ENCODE peak calls at places on chromosomes 13 and 19, in six cellular contexts. One of them, this sample, is unnamed.

GRCh38 chr19:371501-372160 is 27.0 kb upstream of the MIER2 start:
- DNase-seq in OCI-LY7: peak
- DNase-seq in PC-3: no peak
- DNase-seq in astrocyte: no peak
- DNase-seq in GM23248: peak
- DNase-seq in kidney: peak
- DNase-seq in this sample: peak

GRCh38 chr13:36088001-36088400 is 43.2 kb downstream of the DCLK1 start:
- DNase-seq in OCI-LY7: no peak
- DNase-seq in GM23248: no peak
- DNase-seq in astrocyte: no peak
- DNase-seq in PC-3: peak
- DNase-seq in kidney: no peak
- DNase-seq in this sample: no peak

GRCh38 chr13:102729560-102730275 is 34.9 kb upstream of the METTL21C start:
- DNase-seq in OCI-LY7: no peak
- DNase-seq in astrocyte: peak
- DNase-seq in PC-3: peak
- DNase-seq in kidney: no peak
- DNase-seq in GM23248: peak
- DNase-seq in this sample: no peak

GRCh38 chr19:58317481-58318072 is 9.2 kb upstream of the ZSCAN22 start:
- DNase-seq in astrocyte: peak
- DNase-seq in kidney: no peak
- DNase-seq in GM23248: peak
- DNase-seq in OCI-LY7: peak
- DNase-seq in PC-3: peak
- DNase-seq in this sample: peak

GRCh38 chr19:56253737-56254136 is 18.8 kb upstream of the EDDM13 start:
- DNase-seq in kidney: no peak
- DNase-seq in GM23248: peak
- DNase-seq in OCI-LY7: peak
- DNase-seq in astrocyte: peak
- DNase-seq in PC-3: peak
- DNase-seq in this sample: peak

GRCh38 chr13:111620586-111620985 is 300.1 kb downstream of the TEX29 start:
- DNase-seq in GM23248: no peak
- DNase-seq in OCI-LY7: no peak
- DNase-seq in PC-3: no peak
- DNase-seq in astrocyte: no peak
- DNase-seq in kidney: no peak
- DNase-seq in this sample: no peak

GRCh38 chr13:101210774-101211173 is 205.5 kb downstream of the NALCN start:
- DNase-seq in astrocyte: no peak
- DNase-seq in PC-3: peak
- DNase-seq in kidney: no peak
- DNase-seq in OCI-LY7: no peak
- DNase-seq in GM23248: no peak
- DNase-seq in this sample: no peak

GRCh38 chr13:80753951-80754350 is 413.0 kb upstream of the SPRY2 start:
- DNase-seq in kidney: no peak
- DNase-seq in astrocyte: no peak
- DNase-seq in PC-3: no peak
- DNase-seq in GM23248: no peak
- DNase-seq in OCI-LY7: no peak
- DNase-seq in this sample: no peak

GRCh38 chr19:47036233-47036651 is 12.2 kb downstream of the TMEM160 start:
- DNase-seq in OCI-LY7: no peak
- DNase-seq in GM23248: peak
- DNase-seq in kidney: no peak
- DNase-seq in astrocyte: no peak
- DNase-seq in PC-3: peak
- DNase-seq in this sample: no peak

GRCh38 chr13:57787058-57787791 is 155.7 kb downstream of the PCDH17 start:
- DNase-seq in kidney: peak
- DNase-seq in GM23248: no peak
- DNase-seq in astrocyte: no peak
- DNase-seq in OCI-LY7: no peak
- DNase-seq in PC-3: no peak
- DNase-seq in this sample: no peak

GRCh38 chr13:83452292-83452950 is 429.9 kb downstream of the SLITRK1 start:
- DNase-seq in OCI-LY7: no peak
- DNase-seq in PC-3: no peak
- DNase-seq in kidney: no peak
- DNase-seq in astrocyte: no peak
- DNase-seq in GM23248: no peak
- DNase-seq in this sample: no peak

GRCh38 chr13:77952737-77953136 is 34.1 kb upstream of the EDNRB start:
- DNase-seq in OCI-LY7: no peak
- DNase-seq in PC-3: no peak
- DNase-seq in astrocyte: no peak
- DNase-seq in GM23248: no peak
- DNase-seq in kidney: no peak
- DNase-seq in this sample: no peak

GRCh38 chr13:41059466-41059865 is 1.8 kb upstream of the WBP4 start:
- DNase-seq in PC-3: peak
- DNase-seq in kidney: no peak
- DNase-seq in OCI-LY7: peak
- DNase-seq in astrocyte: no peak
- DNase-seq in GM23248: peak
- DNase-seq in this sample: no peak

GRCh38 chr19:16514383-16515019 is 18.3 kb downstream of the C19orf44 start:
- DNase-seq in kidney: no peak
- DNase-seq in OCI-LY7: peak
- DNase-seq in astrocyte: no peak
- DNase-seq in GM23248: no peak
- DNase-seq in PC-3: no peak
- DNase-seq in this sample: no peak

GRCh38 chr13:42174344-42175162 is 97.4 kb upstream of the AKAP11 start:
- DNase-seq in kidney: no peak
- DNase-seq in OCI-LY7: no peak
- DNase-seq in astrocyte: peak
- DNase-seq in PC-3: no peak
- DNase-seq in GM23248: peak
- DNase-seq in this sample: no peak

GRCh38 chr19:14472202-14472961 is 2.8 kb downstream of the PTGER1 start:
- DNase-seq in astrocyte: no peak
- DNase-seq in PC-3: peak
- DNase-seq in GM23248: peak
- DNase-seq in OCI-LY7: peak
- DNase-seq in kidney: peak
- DNase-seq in this sample: no peak

GRCh38 chr19:55678121-55678671 is 3.2 kb downstream of the EPN1 start:
- DNase-seq in PC-3: no peak
- DNase-seq in kidney: peak
- DNase-seq in GM23248: no peak
- DNase-seq in astrocyte: no peak
- DNase-seq in OCI-LY7: peak
- DNase-seq in this sample: no peak

GRCh38 chr13:52599853-52600603 is 42.2 kb upstream of the HNRNPA1L2 start:
- DNase-seq in PC-3: no peak
- DNase-seq in astrocyte: peak
- DNase-seq in GM23248: peak
- DNase-seq in kidney: peak
- DNase-seq in OCI-LY7: peak
- DNase-seq in this sample: no peak

GRCh38 chr19:55600336-55601028 is 394 bp downstream of the ZNF524 start:
- DNase-seq in GM23248: peak
- DNase-seq in OCI-LY7: peak
- DNase-seq in PC-3: no peak
- DNase-seq in kidney: peak
- DNase-seq in astrocyte: peak
- DNase-seq in this sample: peak

GRCh38 chr13:21008026-21008425 is 53.4 kb downstream of the LATS2 start:
- DNase-seq in PC-3: no peak
- DNase-seq in astrocyte: no peak
- DNase-seq in GM23248: no peak
- DNase-seq in OCI-LY7: no peak
- DNase-seq in kidney: no peak
- DNase-seq in this sample: no peak

GRCh38 chr13:22703601-22704209 is 477.1 kb upstream of the SGCG start:
- DNase-seq in OCI-LY7: no peak
- DNase-seq in PC-3: peak
- DNase-seq in kidney: no peak
- DNase-seq in GM23248: no peak
- DNase-seq in astrocyte: no peak
- DNase-seq in this sample: no peak

GRCh38 chr19:58434217-58434616 is 5.7 kb downstream of the ZNF132 start:
- DNase-seq in kidney: no peak
- DNase-seq in OCI-LY7: no peak
- DNase-seq in GM23248: peak
- DNase-seq in PC-3: no peak
- DNase-seq in astrocyte: peak
- DNase-seq in this sample: no peak

GRCh38 chr13:31452525-31452924 is 252.8 kb downstream of the B3GLCT start:
- DNase-seq in kidney: no peak
- DNase-seq in PC-3: no peak
- DNase-seq in OCI-LY7: no peak
- DNase-seq in astrocyte: no peak
- DNase-seq in GM23248: no peak
- DNase-seq in this sample: no peak

GRCh38 chr13:100357764-100358163 is 230.8 kb downstream of the GGACT start:
- DNase-seq in OCI-LY7: no peak
- DNase-seq in GM23248: no peak
- DNase-seq in PC-3: no peak
- DNase-seq in kidney: no peak
- DNase-seq in astrocyte: no peak
- DNase-seq in this sample: no peak

DNA sequence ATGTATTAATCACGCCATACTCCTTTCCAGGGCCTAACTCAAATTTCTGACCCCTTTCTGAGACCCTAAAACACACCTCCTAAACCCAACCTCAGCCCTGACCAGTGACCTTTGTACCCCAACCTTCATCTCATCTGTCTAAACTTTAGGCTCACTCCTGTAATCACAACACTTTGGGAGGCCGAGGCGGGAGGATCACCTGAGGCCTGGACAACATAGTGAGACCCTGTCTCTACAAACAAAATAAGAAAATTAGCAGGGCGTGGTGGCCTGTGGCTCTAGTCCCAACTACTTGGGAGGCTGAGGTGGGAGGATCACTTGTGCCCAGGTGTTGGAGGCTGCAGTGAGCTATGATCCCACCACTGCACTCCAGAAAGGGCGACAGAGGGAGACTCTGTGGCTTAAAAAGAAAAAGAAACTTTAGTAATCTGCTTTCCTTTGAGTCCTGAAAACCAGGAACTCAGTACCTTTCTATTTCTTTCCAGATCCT is 4.7 kb downstream of the RTN2 start:
- DNase-seq in astrocyte: no peak
- DNase-seq in PC-3: no peak
- DNase-seq in kidney: no peak
- DNase-seq in GM23248: no peak
- DNase-seq in OCI-LY7: no peak
- DNase-seq in this sample: no peak
- H3K4me3 ChIP-seq in astrocyte: no peak
- H3K4me3 ChIP-seq in PC-3: peak
- H3K4me3 ChIP-seq in kidney: no peak
- H3K4me3 ChIP-seq in GM23248: peak
- H3K4me3 ChIP-seq in OCI-LY7: peak
- H3K4me3 ChIP-seq in this sample: no peak

GRCh38 chr19:35248310-35249145 is at the start of gene LSR:
- DNase-seq in astrocyte: no peak
- DNase-seq in GM23248: no peak
- DNase-seq in kidney: peak
- DNase-seq in OCI-LY7: peak
- DNase-seq in PC-3: peak
- DNase-seq in this sample: no peak

GRCh38 chr19:35251456-35251855 is 2.7 kb downstream of the LSR start:
- DNase-seq in PC-3: no peak
- DNase-seq in OCI-LY7: no peak
- DNase-seq in GM23248: no peak
- DNase-seq in kidney: no peak
- DNase-seq in astrocyte: no peak
- DNase-seq in this sample: no peak

GRCh38 chr19:35249848-35250711 is 1.3 kb downstream of the LSR start:
- DNase-seq in GM23248: no peak
- DNase-seq in kidney: peak
- DNase-seq in PC-3: no peak
- DNase-seq in OCI-LY7: no peak
- DNase-seq in astrocyte: no peak
- DNase-seq in this sample: no peak

GRCh38 chr19:35247526-35248309 is 1.1 kb upstream of the LSR start:
- DNase-seq in OCI-LY7: peak
- DNase-seq in PC-3: peak
- DNase-seq in GM23248: no peak
- DNase-seq in kidney: peak
- DNase-seq in astrocyte: no peak
- DNase-seq in this sample: no peak

GRCh38 chr19:35249146-35249847 is 495 bp downstream of the LSR start:
- DNase-seq in PC-3: no peak
- DNase-seq in kidney: peak
- DNase-seq in OCI-LY7: peak
- DNase-seq in GM23248: no peak
- DNase-seq in astrocyte: no peak
- DNase-seq in this sample: no peak
- H3K4me3 ChIP-seq in PC-3: peak
- H3K4me3 ChIP-seq in kidney: peak
- H3K4me3 ChIP-seq in OCI-LY7: peak
- H3K4me3 ChIP-seq in GM23248: no peak
- H3K4me3 ChIP-seq in astrocyte: no peak
- H3K4me3 ChIP-seq in this sample: no peak

GRCh38 chr19:33226550-33227241 is 1.0 kb upstream of the SLC7A10 start:
- DNase-seq in OCI-LY7: no peak
- DNase-seq in GM23248: peak
- DNase-seq in kidney: no peak
- DNase-seq in PC-3: no peak
- DNase-seq in astrocyte: no peak
- DNase-seq in this sample: no peak
- H3K4me3 ChIP-seq in OCI-LY7: no peak
- H3K4me3 ChIP-seq in GM23248: no peak
- H3K4me3 ChIP-seq in kidney: no peak
- H3K4me3 ChIP-seq in PC-3: no peak
- H3K4me3 ChIP-seq in astrocyte: no peak
- H3K4me3 ChIP-seq in this sample: no peak

DNA sequence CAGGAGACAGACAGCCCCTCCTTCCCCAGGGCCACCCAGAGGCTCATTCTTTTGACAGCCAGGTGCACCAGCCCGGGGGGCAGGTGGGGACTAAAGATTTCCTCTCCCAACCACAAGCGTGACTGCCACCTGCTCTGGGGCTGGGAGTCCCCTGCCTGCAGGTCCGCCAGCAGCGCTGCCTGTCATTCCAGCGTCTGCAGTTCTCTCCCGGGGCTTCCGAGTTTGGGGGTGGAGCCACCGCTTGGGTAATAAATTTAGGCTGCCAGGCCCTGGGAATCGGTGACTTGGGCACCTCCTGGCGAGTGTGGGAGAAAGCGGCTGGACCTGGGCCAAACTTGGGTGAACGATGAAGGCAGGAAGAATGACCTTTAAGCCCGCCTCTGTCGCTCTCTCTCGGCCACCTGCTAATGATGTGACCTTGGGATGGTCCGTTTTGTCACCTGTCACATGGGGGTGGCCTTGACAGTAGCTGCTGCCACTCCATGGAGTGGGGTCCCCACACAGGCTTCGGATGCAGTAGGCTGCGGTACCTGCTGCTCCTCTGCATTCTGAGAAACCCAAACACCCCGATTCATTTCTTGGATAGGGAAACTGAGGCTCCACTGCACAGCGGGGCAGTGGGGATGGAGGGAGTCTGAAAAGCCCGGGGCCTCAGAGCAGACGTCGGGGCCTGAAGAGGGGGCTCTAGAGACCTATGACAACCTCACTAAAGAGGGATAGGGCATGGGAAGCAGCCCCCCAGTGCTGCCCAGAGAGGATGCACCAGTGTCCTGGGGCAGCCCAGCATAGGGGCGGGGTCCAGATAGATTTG is 12.8 kb downstream of the FUT6 start:
- DNase-seq in OCI-LY7: peak
- DNase-seq in kidney: peak
- DNase-seq in GM23248: peak
- DNase-seq in astrocyte: no peak
- DNase-seq in PC-3: peak
- DNase-seq in this sample: peak
- H3K4me3 ChIP-seq in OCI-LY7: peak
- H3K4me3 ChIP-seq in kidney: no peak
- H3K4me3 ChIP-seq in GM23248: no peak
- H3K4me3 ChIP-seq in astrocyte: no peak
- H3K4me3 ChIP-seq in PC-3: peak
- H3K4me3 ChIP-seq in this sample: peak

This sample was measured in Jurkat, Clone E6-1.